ENCODE peak calls at places on chromosome 18, in four cellular contexts. O, M, X and Q are unnamed samples.

GRCh38 chr18:37550118-37550875 is 15.3 kb downstream of the CELF4 start:
- DNase-seq in O (no peak), M (no peak), X (no peak), Q (no peak)

GRCh38 chr18:38940863-38941531 is 1375.4 kb upstream of the CELF4 start:
- DNase-seq in O (peak; percentile 63), M (peak; percentile 70), X (peak; percentile 97), Q (peak; percentile 53)

GRCh38 chr18:25561923-25562322 is 210.0 kb upstream of the ZNF521 start:
- DNase-seq in O (peak; percentile 50), M (peak; percentile 2), X (peak; percentile 31), Q (peak; percentile 32)

GRCh38 chr18:50659091-50660003 is 99.5 kb downstream of the MAPK4 start:
- DNase-seq in O (peak; percentile 76), M (peak; percentile 44), X (no peak), Q (no peak)

GRCh38 chr18:46067431-46068007 is 4.5 kb downstream of the PSTPIP2 start:
- DNase-seq in O (peak; percentile 67), M (peak; percentile 61), X (peak; percentile 79), Q (no peak)

GRCh38 chr18:41761329-41762028 is 193.6 kb upstream of the PIK3C3 start:
- DNase-seq in O (peak; percentile 80), M (peak; percentile 21), X (no peak), Q (no peak)

GRCh38 chr18:11498821-11499220 is 110.6 kb upstream of the SLC35G4 start:
- DNase-seq in O (peak; percentile 24), M (no peak), X (no peak), Q (no peak)

GRCh38 chr18:21740724-21741510 is at the start of gene MIB1:
- DNase-seq in O (peak; percentile 52), M (no peak), X (no peak), Q (peak; percentile 76)

GRCh38 chr18:32040936-32041335 is 22.3 kb downstream of the RNF125 start:
- DNase-seq in O (no peak), M (no peak), X (no peak), Q (no peak)

GRCh38 chr18:70720607-70721006 is 431.8 kb downstream of the SOCS6 start:
- DNase-seq in O (peak; percentile 10), M (no peak), X (no peak), Q (no peak)

GRCh38 chr18:76658627-76659026 is 163.6 kb upstream of the ZNF516 start:
- DNase-seq in O (peak; percentile 20), M (no peak), X (no peak), Q (peak; percentile 52)

GRCh38 chr18:11251229-11251890 is 102.0 kb upstream of the PIEZO2 start:
- DNase-seq in O (peak; percentile 82), M (no peak), X (no peak), Q (no peak)

GRCh38 chr18:59459352-59460059 is 100.4 kb upstream of the LMAN1 start:
- DNase-seq in O (peak; percentile 86), M (peak; percentile 30), X (peak; percentile 29), Q (peak; percentile 52)

GRCh38 chr18:7034924-7035323 is 82.7 kb downstream of the LAMA1 start:
- DNase-seq in O (no peak), M (no peak), X (no peak), Q (no peak)

GRCh38 chr18:62716679-62717058 is 1.3 kb downstream of the PHLPP1 start:
- DNase-seq in O (peak; percentile 35), M (peak; percentile 21), X (peak; percentile 31), Q (peak; percentile 80)

GRCh38 chr18:713135-713490 is 683 bp upstream of the ENOSF1 start:
- DNase-seq in O (no peak), M (no peak), X (no peak), Q (no peak)

GRCh38 chr18:77899972-77900754 is 650.5 kb downstream of the GALR1 start:
- DNase-seq in O (peak; percentile 47), M (peak; percentile 33), X (peak; percentile 25), Q (peak; percentile 84)

GRCh38 chr18:48590678-48591077 is 51.8 kb downstream of the CTIF start:
- DNase-seq in O (peak; percentile 94), M (peak; percentile 43), X (no peak), Q (no peak)

GRCh38 chr18:76383636-76384035 is 111.4 kb downstream of the ZNF516 start:
- DNase-seq in O (no peak), M (no peak), X (no peak), Q (no peak)

GRCh38 chr18:10713400-10713799 is 187.6 kb downstream of the NAPG start:
- DNase-seq in O (no peak), M (no peak), X (no peak), Q (no peak)

GRCh38 chr18:69770206-69770605 is 177.5 kb downstream of the CD226 start:
- DNase-seq in O (no peak), M (no peak), X (no peak), Q (no peak)

GRCh38 chr18:1965016-1965415 is 606.3 kb downstream of the METTL4 start:
- DNase-seq in O (no peak), M (no peak), X (no peak), Q (no peak)

GRCh38 chr18:25314824-25315223 is 37.1 kb downstream of the ZNF521 start:
- DNase-seq in O (no peak), M (no peak), X (no peak), Q (no peak)

GRCh38 chr18:58687871-58688308 is 16.6 kb downstream of the MALT1 start:
- DNase-seq in O (no peak), M (no peak), X (no peak), Q (peak; percentile 64)

GRCh38 chr18:23970161-23971153 is 44.1 kb upstream of the TTC39C start:
- DNase-seq in O (no peak), M (no peak), X (no peak), Q (no peak)

GRCh38 chr18:40849856-40850255 is 1105.2 kb upstream of the PIK3C3 start:
- DNase-seq in O (peak; percentile 59), M (no peak), X (no peak), Q (no peak)

GRCh38 chr18:78638889-78639596 is 340.6 kb upstream of the SALL3 start:
- DNase-seq in O (no peak), M (no peak), X (no peak), Q (no peak)

GRCh38 chr18:3692113-3692621 is 242.2 kb downstream of the TGIF1 start:
- DNase-seq in O (no peak), M (peak; percentile 43), X (no peak), Q (no peak)

GRCh38 chr18:14781671-14782070 is 33.7 kb downstream of the ANKRD30B start:
- DNase-seq in O (no peak), M (no peak), X (no peak), Q (no peak)

GRCh38 chr18:32271649-32272324 is 81.9 kb downstream of the MEP1B start:
- DNase-seq in O (peak; percentile 80), M (peak; percentile 37), X (peak; percentile 40), Q (peak; percentile 68)

GRCh38 chr18:9671214-9671613 is 36.9 kb upstream of the RAB31 start:
- DNase-seq in O (no peak), M (no peak), X (no peak), Q (no peak)

GRCh38 chr18:24262097-24262496 is 123.2 kb downstream of the CABYR start:
- DNase-seq in O (peak; percentile 62), M (no peak), X (no peak), Q (no peak)

GRCh38 chr18:63409301-63409700 is 13.0 kb downstream of the VPS4B start:
- DNase-seq in O (peak; percentile 50), M (no peak), X (no peak), Q (no peak)

DNA sequence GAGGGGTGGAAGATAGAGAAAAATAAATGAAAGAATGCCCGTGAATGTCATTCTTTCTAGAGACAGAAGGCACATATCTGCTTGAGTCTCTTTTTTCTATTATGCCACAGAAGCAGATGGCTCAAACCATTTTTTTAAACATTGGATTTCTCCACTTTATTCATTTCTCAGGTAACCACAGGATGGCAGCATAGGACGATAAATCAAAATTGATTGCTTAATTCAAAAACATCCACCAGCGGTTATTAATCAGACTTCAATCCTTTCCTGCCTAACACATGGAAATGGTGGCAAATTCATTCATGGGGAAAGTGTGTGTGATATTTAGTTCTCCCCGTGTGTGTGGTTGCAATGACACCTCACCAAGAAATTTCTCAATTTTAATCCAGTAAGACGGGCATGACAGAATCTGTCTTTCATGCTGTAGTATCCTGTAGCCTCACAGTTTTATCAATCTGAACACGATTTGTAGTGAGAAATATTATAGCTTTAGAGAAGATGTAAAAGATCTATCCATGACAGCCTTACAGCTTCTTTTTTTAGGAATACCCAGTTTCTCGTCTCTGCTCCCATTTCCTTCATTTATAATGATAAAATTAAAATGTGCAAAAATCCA is 72.2 kb downstream of the DSC3 start:
- DNase-seq in O (peak; percentile 62), M (peak; percentile 44), X (peak; percentile 27), Q (no peak)
- TF ChIP-seq CTCF in O (peak; percentile 37), M (peak; percentile 56), X (peak; percentile 48), Q (peak; percentile 11)

GRCh38 chr18:12998332-12999060 is 7.3 kb downstream of the CEP192 start:
- DNase-seq in O (no peak), M (no peak), X (no peak), Q (no peak)
- TF ChIP-seq CTCF in O (no peak), M (no peak), X (no peak), Q (no peak)

DNA sequence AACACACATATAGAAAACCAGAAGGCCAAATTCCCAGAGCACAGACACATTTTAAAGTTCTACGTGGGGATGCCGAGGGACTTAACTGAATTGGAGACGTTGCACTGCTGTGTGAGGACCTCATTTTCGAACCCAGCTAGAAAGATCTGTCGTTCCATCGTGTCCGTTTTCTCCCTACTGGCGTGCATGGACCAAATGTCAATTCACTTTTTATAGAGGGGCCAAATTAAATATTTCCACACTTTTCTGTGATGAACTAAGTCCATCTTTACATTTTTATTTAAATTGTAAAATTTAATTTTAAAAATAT is 690 bp upstream of the TSHZ1 start:
- DNase-seq in O (no peak), M (no peak), X (no peak), Q (no peak)
- TF ChIP-seq CTCF in O (no peak), M (no peak), X (no peak), Q (no peak)

DNA sequence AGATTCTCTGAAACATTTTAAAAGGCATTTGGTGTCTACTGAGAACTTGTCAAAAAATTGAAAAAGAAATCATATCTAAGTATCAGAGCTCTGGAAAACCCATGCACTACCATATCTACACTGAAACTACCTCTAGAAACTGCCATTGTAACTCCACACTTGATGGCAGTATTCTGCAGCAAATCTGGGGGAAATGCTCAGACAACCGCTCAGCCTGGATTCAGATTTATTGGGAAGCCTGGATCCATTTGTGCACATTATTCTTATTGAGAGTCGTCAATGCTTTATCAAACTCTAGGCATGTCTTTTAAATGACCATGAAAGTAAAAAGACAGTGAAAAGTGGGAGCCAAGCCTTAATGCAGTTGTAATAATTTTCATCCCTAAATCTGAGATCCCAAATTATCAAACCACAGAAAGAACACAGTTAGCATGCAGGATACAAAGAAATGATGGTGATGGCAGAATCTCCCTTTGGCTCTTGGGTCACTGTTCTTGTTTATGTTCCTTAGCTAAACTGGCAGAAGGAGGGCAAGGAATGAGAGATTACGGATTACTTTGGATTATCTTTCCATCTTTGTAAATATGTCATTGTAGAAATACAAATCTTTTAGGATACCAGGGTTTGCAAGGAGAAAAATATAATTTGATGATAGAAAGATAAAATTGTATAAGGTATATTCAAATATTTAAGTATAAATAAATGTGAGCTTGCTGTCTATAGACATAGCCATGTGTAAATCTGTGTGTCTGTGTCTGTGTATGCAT is 512.1 kb upstream of the SYT4 start:
- DNase-seq in O (peak; percentile 62), M (no peak), X (no peak), Q (no peak)
- TF ChIP-seq CTCF in O (peak; percentile 60), M (no peak), X (no peak), Q (no peak)

DNA sequence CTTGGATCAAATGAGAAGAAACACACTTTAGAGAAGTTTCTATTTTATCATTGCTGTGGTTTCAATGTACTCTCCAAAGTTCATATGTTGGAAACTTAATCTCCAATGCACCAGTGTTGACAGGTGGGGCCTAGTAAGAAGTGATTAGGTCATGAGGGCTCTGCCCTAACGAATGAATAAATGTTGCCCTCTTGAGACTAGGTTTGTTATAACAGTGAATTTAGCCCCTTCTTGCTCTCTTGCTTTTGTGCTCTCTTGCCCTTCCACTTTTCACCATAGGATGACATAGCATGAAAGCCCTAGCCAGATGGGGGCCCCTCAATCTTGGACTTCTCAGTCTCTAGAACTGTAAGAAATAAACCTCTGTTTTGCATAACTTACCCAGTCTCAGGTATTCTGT is 664.8 kb downstream of the DCC start:
- DNase-seq in O (no peak), M (no peak), X (no peak), Q (no peak)
- TF ChIP-seq CTCF in O (no peak), M (no peak), X (no peak), Q (no peak)